ENCODE peak calls at places on chromosome 1, in four cellular contexts. A is stimulated activated CD4-positive, alpha-beta T cell treated with anti-CD3 and anti-CD28 coated beads, Interleukin-15, amount 100 ng/mL, for 24 hours; T is AG04450; J is SK-MEL-5. E is an unnamed sample.
A peak's percentile ranks its signal among the peaks of the same experiment; 100 is the strongest.

GRCh38 chr1:26378088-26378878 is 5.7 kb upstream of the ZNF683 start:
- DNase-seq in A (peak; percentile 81), T (peak; percentile 92), J (no peak), E (no peak)

GRCh38 chr1:234973426-234974250 is 155.0 kb downstream of the TOMM20 start:
- DNase-seq in A (no peak), T (no peak), J (no peak), E (no peak)

GRCh38 chr1:4063516-4063915 is 163.4 kb upstream of the C1orf174 start:
- DNase-seq in A (no peak), T (no peak), J (no peak), E (no peak)

GRCh38 chr1:109299984-109300343 is 6.8 kb downstream of the MYBPHL start:
- DNase-seq in A (no peak), T (no peak), J (no peak), E (no peak)

GRCh38 chr1:156268336-156268735 is 14.3 kb downstream of the SMG5 start:
- DNase-seq in A (no peak), T (no peak), J (no peak), E (no peak)

GRCh38 chr1:909861-910310 is 13.8 kb upstream of the SAMD11 start:
- DNase-seq in A (no peak), T (no peak), J (no peak), E (no peak)

GRCh38 chr1:2975466-2976179 is 45.6 kb upstream of the ACTRT2 start:
- DNase-seq in A (no peak), T (no peak), J (no peak), E (no peak)

GRCh38 chr1:225567789-225568188 is 85.1 kb downstream of the ENAH start:
- DNase-seq in A (no peak), T (no peak), J (peak; percentile 48), E (no peak)

GRCh38 chr1:44417351-44418021 is 12.4 kb downstream of the RNF220 start:
- DNase-seq in A (peak; percentile 16), T (no peak), J (no peak), E (no peak)

GRCh38 chr1:84538599-84538998 is 32.2 kb upstream of the GNG5 start:
- DNase-seq in A (no peak), T (no peak), J (no peak), E (no peak)

GRCh38 chr1:87362834-87363426 is 34.2 kb downstream of the LMO4 start:
- DNase-seq in A (no peak), T (peak; percentile 2), J (no peak), E (no peak)

GRCh38 chr1:95035536-95035935 is 37.2 kb downstream of the ALG14 start:
- DNase-seq in A (no peak), T (peak; percentile 84), J (peak; percentile 66), E (no peak)

E was measured in NCI-H1694.